ENCODE peak calls at places on chromosomes 13 and 19, in four cellular contexts. S is GM12878, Y is HepG2, U is K562. W is an unnamed sample.

GRCh38 chr13:21671793-21672680 is 1.2 kb downstream of the FGF9 start:
- DNase-seq in U (no peak), Y (no peak), S (no peak), W (no peak)

GRCh38 chr13:43232866-43233265 is 209.5 kb downstream of the DNAJC15 start:
- DNase-seq in Y (no peak), S (no peak), U (no peak), W (no peak)

GRCh38 chr19:5684694-5685430 is 4.0 kb downstream of the HSD11B1L start:
- DNase-seq in U (no peak), S (no peak), Y (no peak), W (no peak)

GRCh38 chr13:51251480-51251879 is 29.3 kb downstream of the FAM124A start:
- DNase-seq in Y (no peak), U (no peak), S (no peak), W (no peak)

GRCh38 chr19:42423462-42424344 is 3.5 kb downstream of the LIPE start:
- DNase-seq in Y (no peak), S (no peak), U (no peak), W (peak)

GRCh38 chr13:51212808-51213728 is 9.1 kb upstream of the FAM124A start:
- DNase-seq in S (no peak), U (no peak), Y (no peak), W (no peak)

GRCh38 chr19:55383789-55384575 is at the start of gene TMEM238:
- DNase-seq in Y (no peak), S (no peak), U (peak), W (peak)

GRCh38 chr19:38617764-38618589 is at the start of gene MAP4K1:
- DNase-seq in S (peak), Y (no peak), U (peak), W (peak)

GRCh38 chr13:105159794-105160193 is 1375.7 kb downstream of the EFNB2 start:
- DNase-seq in S (no peak), Y (no peak), U (no peak), W (no peak)

GRCh38 chr19:38514812-38515633 is 81.5 kb downstream of the RYR1 start:
- DNase-seq in S (no peak), Y (peak), U (peak), W (peak)

GRCh38 chr19:2923510-2923909 is 21.3 kb downstream of the ZNF77 start:
- DNase-seq in U (no peak), Y (peak), S (no peak), W (no peak)

GRCh38 chr13:30898721-30899188 is 7.3 kb upstream of the MEDAG start:
- DNase-seq in S (no peak), U (no peak), Y (peak), W (no peak)

GRCh38 chr19:16868423-16869130 is 20.2 kb upstream of the F2RL3 start:
- DNase-seq in S (no peak), Y (no peak), U (no peak), W (no peak)

GRCh38 chr13:79614519-79614918 is 133.6 kb downstream of the NDFIP2 start:
- DNase-seq in S (no peak), U (no peak), Y (no peak), W (no peak)

GRCh38 chr19:43735957-43736356 is 18.8 kb downstream of the SMG9 start:
- DNase-seq in S (no peak), U (no peak), Y (no peak), W (no peak)

GRCh38 chr13:20090349-20090748 is 70.5 kb downstream of the GJA3 start:
- DNase-seq in U (no peak), Y (no peak), S (no peak), W (no peak)

GRCh38 chr13:30837227-30838159 is 68.6 kb upstream of the MEDAG start:
- DNase-seq in Y (no peak), S (no peak), U (no peak), W (no peak)

GRCh38 chr19:7558667-7559066 is 23.1 kb downstream of the PNPLA6 start:
- DNase-seq in Y (no peak), U (no peak), S (no peak), W (no peak)

GRCh38 chr19:30148039-30148438 is 206.0 kb downstream of the URI1 start:
- DNase-seq in Y (peak), S (no peak), U (no peak), W (no peak)

GRCh38 chr19:794989-795658 is 2.1 kb upstream of the PTBP1 start:
- DNase-seq in S (no peak), U (no peak), Y (no peak), W (no peak)

GRCh38 chr19:33226550-33227241 is 1.0 kb upstream of the SLC7A10 start:
- DNase-seq in U (no peak), Y (no peak), S (no peak), W (peak)

GRCh38 chr13:74820809-74821208 is 661.2 kb downstream of the TBC1D4 start:
- DNase-seq in Y (no peak), U (no peak), S (no peak), W (no peak)

GRCh38 chr19:6047256-6047655 is 63.0 kb downstream of the RFX2 start:
- DNase-seq in S (no peak), Y (no peak), U (no peak), W (no peak)

GRCh38 chr13:107650081-107650701 is 565.1 kb downstream of the LIG4 start:
- DNase-seq in Y (peak), U (peak), S (no peak), W (peak)

GRCh38 chr13:108346376-108346775 is 76.9 kb downstream of the TNFSF13B start:
- DNase-seq in S (no peak), U (peak), Y (no peak), W (no peak)

GRCh38 chr19:10701955-10702307 is 692 bp downstream of the QTRT1 start:
- DNase-seq in Y (peak), S (no peak), U (peak), W (peak)

GRCh38 chr13:42370229-42370628 is 98.3 kb downstream of the AKAP11 start:
- DNase-seq in S (no peak), Y (no peak), U (no peak), W (no peak)

GRCh38 chr13:103542648-103543047 is 476.4 kb upstream of the SLC10A2 start:
- DNase-seq in Y (no peak), U (no peak), S (no peak), W (no peak)

GRCh38 chr19:33234736-33235135 is 9.1 kb upstream of the SLC7A10 start:
- DNase-seq in S (no peak), U (no peak), Y (no peak), W (no peak)

GRCh38 chr19:49513746-49514118 is 1.3 kb downstream of the FCGRT start:
- DNase-seq in U (no peak), S (no peak), Y (no peak), W (no peak)

GRCh38 chr19:49512970-49513745 is 697 bp downstream of the FCGRT start:
- DNase-seq in S (no peak), U (no peak), Y (peak), W (peak)

GRCh38 chr19:49518033-49518432 is 5.6 kb downstream of the FCGRT start:
- DNase-seq in U (no peak), S (no peak), Y (no peak), W (no peak)

GRCh38 chr19:49515767-49516166 is 3.3 kb downstream of the FCGRT start:
- DNase-seq in U (no peak), Y (no peak), S (no peak), W (no peak)

GRCh38 chr19:49514151-49514550 is 1.7 kb downstream of the FCGRT start:
- DNase-seq in Y (no peak), S (no peak), U (no peak), W (peak)
- TF ChIP-seq ETV6 in Y (no peak), S (no peak), U (no peak), W (no peak)

GRCh38 chr13:45878966-45879365 is 27.4 kb upstream of the SIAH3 start:
- DNase-seq in U (no peak), Y (no peak), S (no peak), W (no peak)
- TF ChIP-seq USF2 in U (no peak), Y (no peak), S (no peak), W (no peak)

GRCh38 chr19:13020002-13020414 is 24.7 kb downstream of the NFIX start:
- DNase-seq in S (no peak), U (no peak), Y (no peak), W (peak)
- TF ChIP-seq ATF3 in S (no peak), U (no peak), Y (no peak), W (no peak)

GRCh38 chr13:34452831-34453230 is 489.2 kb upstream of the NBEA start:
- DNase-seq in Y (no peak), S (no peak), U (no peak), W (no peak)
- TF ChIP-seq ETV6 in Y (no peak), S (no peak), U (no peak), W (no peak)

GRCh38 chr13:98575876-98576214 is 1.1 kb downstream of the STK24 start:
- DNase-seq in Y (no peak), S (no peak), U (no peak), W (no peak)

GRCh38 chr13:98575009-98575866 is 1.7 kb downstream of the STK24 start:
- DNase-seq in U (peak), S (no peak), Y (no peak), W (no peak)

GRCh38 chr13:98567140-98567539 is 9.8 kb downstream of the STK24 start:
- DNase-seq in U (no peak), Y (no peak), S (no peak), W (no peak)

GRCh38 chr13:98571955-98572662 is 4.8 kb downstream of the STK24 start:
- DNase-seq in Y (peak), S (no peak), U (peak), W (no peak)

GRCh38 chr13:98570929-98571372 is 6.0 kb downstream of the STK24 start:
- DNase-seq in S (peak), Y (peak), U (peak), W (no peak)
- TF ChIP-seq USF2 in S (no peak), Y (no peak), U (no peak), W (no peak)